ENCODE peak calls at places on chromosomes 2 and 18, in six cellular contexts. P, X, N, E, K and G are unnamed samples.

GRCh38 chr2:237207641-237208040 is 122.0 kb downstream of the COPS8 start:
- DNase-seq in P (peak), X (no peak), N (no peak), E (peak), K (no peak), G (no peak)

GRCh38 chr2:48482774-48483173 is 47.2 kb upstream of the STON1 start:
- DNase-seq in P (no peak), X (no peak), N (no peak), E (no peak), K (no peak), G (no peak)

GRCh38 chr2:220188031-220188430 is 560.6 kb downstream of the SLC4A3 start:
- DNase-seq in P (peak), X (no peak), N (no peak), E (peak), K (no peak), G (no peak)

GRCh38 chr2:170713280-170714155 is 1.6 kb upstream of the SP5 start:
- DNase-seq in P (no peak), X (peak), N (no peak), E (no peak), K (no peak), G (peak)

GRCh38 chr2:56713161-56713676 is 529.4 kb downstream of the CCDC85A start:
- DNase-seq in P (peak), X (no peak), N (no peak), E (peak), K (no peak), G (peak)

GRCh38 chr18:50967714-50968661 is at the start of gene ELAC1:
- DNase-seq in P (peak), X (peak), N (peak), E (peak), K (peak), G (peak)

GRCh38 chr2:192286093-192286701 is 91.5 kb upstream of the TMEFF2 start:
- DNase-seq in P (peak), X (no peak), N (no peak), E (peak), K (peak), G (peak)

GRCh38 chr18:60266558-60266957 is 106.0 kb downstream of the MC4R start:
- DNase-seq in P (no peak), X (no peak), N (no peak), E (peak), K (no peak), G (no peak)

GRCh38 chr2:110149330-110150220 is 34.0 kb upstream of the MALL start:
- DNase-seq in P (peak), X (no peak), N (no peak), E (peak), K (no peak), G (no peak)

GRCh38 chr2:156339110-156339847 is 6.8 kb upstream of the NR4A2 start:
- DNase-seq in P (no peak), X (no peak), N (no peak), E (no peak), K (no peak), G (no peak)

GRCh38 chr2:160423141-160423540 is 70.5 kb downstream of the RBMS1 start:
- DNase-seq in P (no peak), X (no peak), N (no peak), E (no peak), K (no peak), G (no peak)

GRCh38 chr2:174052639-174052976 is 87.4 kb upstream of the SP3 start:
- DNase-seq in P (no peak), X (no peak), N (no peak), E (no peak), K (peak), G (peak)

GRCh38 chr2:161332568-161332967 is 24.3 kb downstream of the PSMD14 start:
- DNase-seq in P (no peak), X (no peak), N (no peak), E (no peak), K (no peak), G (no peak)

GRCh38 chr18:33700513-33700976 is 122.5 kb downstream of the ASXL3 start:
- DNase-seq in P (no peak), X (no peak), N (no peak), E (no peak), K (no peak), G (no peak)

GRCh38 chr2:165863816-165864221 is 69.8 kb upstream of the GALNT3 start:
- DNase-seq in P (no peak), X (no peak), N (no peak), E (no peak), K (no peak), G (peak)

GRCh38 chr2:102664439-102665042 is 45.2 kb downstream of the SLC9A2 start:
- DNase-seq in P (peak), X (no peak), N (no peak), E (no peak), K (peak), G (peak)

GRCh38 chr18:31301201-31301655 is 16.7 kb upstream of the DSG1 start:
- DNase-seq in P (peak), X (no peak), N (peak), E (no peak), K (peak), G (peak)

GRCh38 chr2:10325278-10326145 is 22.8 kb downstream of the HPCAL1 start:
- DNase-seq in P (no peak), X (no peak), N (no peak), E (no peak), K (no peak), G (no peak)

GRCh38 chr2:151654085-151654484 is 80.2 kb downstream of the NEB start:
- DNase-seq in P (no peak), X (no peak), N (no peak), E (no peak), K (no peak), G (no peak)

GRCh38 chr18:9765505-9765904 is 57.4 kb downstream of the RAB31 start:
- DNase-seq in P (no peak), X (peak), N (no peak), E (no peak), K (peak), G (peak)

GRCh38 chr18:59799383-59800015 is 100.3 kb upstream of the PMAIP1 start:
- DNase-seq in P (peak), X (no peak), N (no peak), E (no peak), K (no peak), G (no peak)

GRCh38 chr18:34039194-34039593 is 185.5 kb downstream of the NOL4 start:
- DNase-seq in P (no peak), X (no peak), N (no peak), E (peak), K (no peak), G (peak)

GRCh38 chr2:195486987-195487644 is 169.9 kb upstream of the SLC39A10 start:
- DNase-seq in P (peak), X (no peak), N (no peak), E (peak), K (no peak), G (peak)

GRCh38 chr2:61645911-61646310 is 107.8 kb upstream of the XPO1 start:
- DNase-seq in P (peak), X (no peak), N (no peak), E (peak), K (no peak), G (no peak)

GRCh38 chr18:28494151-28494550 is 317.2 kb upstream of the CDH2 start:
- DNase-seq in P (peak), X (no peak), N (no peak), E (peak), K (no peak), G (peak)

DNA sequence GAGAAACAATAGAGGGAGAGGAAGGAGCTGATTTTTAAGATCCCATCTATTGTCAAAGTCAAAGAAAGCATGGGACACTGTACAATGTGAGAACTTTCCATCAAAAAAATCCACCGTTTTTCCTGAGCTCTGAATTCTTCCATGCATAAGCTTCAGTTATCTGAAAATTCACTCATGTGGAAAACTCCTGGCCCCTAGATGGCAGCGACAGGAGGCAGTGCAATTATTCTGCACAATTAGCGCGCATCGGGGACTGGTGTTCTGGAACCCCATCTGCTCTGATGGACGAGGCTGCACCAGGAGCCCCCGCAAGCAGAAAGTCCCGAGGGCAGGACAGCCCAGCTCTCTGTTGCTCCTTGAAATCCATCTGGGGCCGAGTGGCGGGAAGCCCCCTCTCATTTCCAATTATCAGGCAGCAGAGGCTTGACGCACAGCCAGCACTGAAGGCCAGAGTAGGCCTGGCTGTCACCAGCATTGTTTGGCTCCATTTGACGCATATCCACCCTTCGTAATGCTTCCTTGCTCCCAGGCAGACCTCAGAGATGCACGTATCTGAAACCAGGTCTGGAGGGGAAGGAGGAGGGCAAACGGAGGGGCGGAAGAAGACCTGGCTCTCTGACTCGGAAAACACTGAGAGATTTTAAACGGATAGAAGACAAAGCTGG is 70.0 kb downstream of the TNS1 start:
- DNase-seq in P (no peak), X (no peak), N (no peak), E (no peak), K (no peak), G (no peak)
- H3K4me3 ChIP-seq in P (no peak), X (no peak), N (no peak), E (no peak), K (no peak), G (no peak)

DNA sequence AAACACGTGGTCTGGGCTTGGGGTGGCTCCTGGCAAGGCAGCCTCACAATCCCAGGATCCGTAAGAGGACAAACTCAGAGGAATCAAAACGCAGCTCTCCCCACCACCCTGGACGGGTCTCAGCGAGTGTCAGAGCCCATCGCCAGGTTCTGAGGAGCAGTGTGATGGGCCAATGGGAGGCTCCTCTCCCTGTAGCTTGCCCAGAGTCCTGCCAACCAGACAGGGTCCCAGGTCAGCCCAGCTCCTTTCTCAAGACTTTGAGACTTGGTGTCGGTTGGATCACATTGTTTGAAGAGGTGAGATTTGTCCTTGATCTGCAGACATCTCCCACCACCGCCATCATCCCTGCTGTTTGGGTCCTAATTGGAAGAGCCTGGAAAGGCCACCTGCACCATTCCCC is 50.4 kb downstream of the GLI2 start:
- DNase-seq in P (no peak), X (peak), N (no peak), E (no peak), K (no peak), G (no peak)
- H3K18ac ChIP-seq in P (no peak), X (peak), N (no peak), E (no peak), K (no peak), G (no peak)

DNA sequence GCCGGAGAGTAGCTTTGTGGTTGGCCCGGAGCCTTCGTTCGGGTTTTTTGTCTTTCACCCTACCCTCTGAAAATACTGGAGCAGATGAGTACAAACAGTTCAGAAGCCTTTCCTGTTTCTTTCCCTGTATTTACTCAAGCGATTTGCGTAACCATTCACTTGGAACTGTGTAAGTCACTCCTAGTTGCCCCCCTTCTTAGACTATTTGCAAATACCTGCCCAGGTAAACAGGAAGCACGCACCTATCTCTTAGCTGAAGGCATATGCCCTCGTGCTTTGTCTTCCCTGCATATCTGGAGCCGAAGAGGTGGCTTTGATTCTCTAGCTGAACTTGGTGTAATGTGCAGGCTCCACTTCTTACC is 1.4 kb downstream of the KCNS3 start:
- DNase-seq in P (no peak), X (no peak), N (no peak), E (no peak), K (no peak), G (peak)
- H3K4me3 ChIP-seq in P (no peak), X (peak), N (no peak), E (no peak), K (no peak), G (no peak)

GRCh38 chr18:70366174-70366573 is 77.3 kb downstream of the SOCS6 start:
- DNase-seq in P (no peak), X (no peak), N (peak), E (no peak), K (no peak), G (peak)
- H3K18ac ChIP-seq in P (peak), X (no peak), N (no peak), E (no peak), K (no peak), G (peak)

GRCh38 chr2:143132360-143132759 is 3.1 kb downstream of the ARHGAP15 start:
- DNase-seq in P (no peak), X (no peak), N (no peak), E (no peak), K (no peak), G (peak)

GRCh38 chr2:143133783-143134182 is 4.6 kb downstream of the ARHGAP15 start:
- DNase-seq in P (no peak), X (no peak), N (no peak), E (no peak), K (no peak), G (no peak)

GRCh38 chr2:143123911-143124310 is 5.3 kb upstream of the ARHGAP15 start:
- DNase-seq in P (no peak), X (no peak), N (no peak), E (no peak), K (no peak), G (no peak)

GRCh38 chr2:143125647-143126046 is 3.6 kb upstream of the ARHGAP15 start:
- DNase-seq in P (no peak), X (no peak), N (no peak), E (peak), K (no peak), G (no peak)

GRCh38 chr2:143128681-143129580 is at the start of gene ARHGAP15:
- DNase-seq in P (no peak), X (no peak), N (no peak), E (no peak), K (no peak), G (no peak)
- H3K4me3 ChIP-seq in P (no peak), X (no peak), N (no peak), E (no peak), K (no peak), G (no peak)

DNA sequence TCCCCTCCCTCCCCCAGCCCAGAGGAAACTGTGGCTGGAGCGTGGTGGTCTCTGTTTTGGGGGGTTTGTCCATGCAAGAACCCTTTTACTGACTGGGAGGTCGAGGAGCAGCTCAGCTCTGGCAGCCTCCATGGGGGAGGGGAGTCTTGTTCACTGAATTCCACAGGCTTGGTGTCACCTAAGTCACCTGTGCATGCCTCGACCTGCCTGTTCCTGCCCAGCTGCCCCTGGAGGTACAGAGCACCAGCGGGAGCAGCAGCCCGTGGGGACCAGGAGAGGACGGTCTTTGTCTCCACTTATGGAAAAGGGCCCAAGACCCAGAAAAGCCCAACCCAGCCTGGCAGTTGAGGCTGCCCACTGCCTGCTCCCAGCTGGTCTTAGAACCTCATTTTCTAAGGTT is 168.7 kb upstream of the AGAP1 start:
- DNase-seq in P (no peak), X (no peak), N (no peak), E (no peak), K (peak), G (peak)
- H3K18ac ChIP-seq in P (no peak), X (peak), N (peak), E (no peak), K (no peak), G (no peak)

GRCh38 chr2:43074052-43074451 is 152.4 kb downstream of the ZFP36L2 start:
- DNase-seq in P (no peak), X (no peak), N (no peak), E (no peak), K (no peak), G (no peak)

GRCh38 chr2:43076676-43077075 is 149.7 kb downstream of the ZFP36L2 start:
- DNase-seq in P (no peak), X (no peak), N (no peak), E (no peak), K (no peak), G (no peak)

GRCh38 chr2:43075906-43076585 is 150.4 kb downstream of the ZFP36L2 start:
- DNase-seq in P (peak), X (no peak), N (no peak), E (peak), K (peak), G (peak)

GRCh38 chr2:43074592-43075053 is 151.8 kb downstream of the ZFP36L2 start:
- DNase-seq in P (no peak), X (no peak), N (no peak), E (no peak), K (no peak), G (no peak)

GRCh38 chr2:43075054-43075593 is 151.3 kb downstream of the ZFP36L2 start:
- DNase-seq in P (peak), X (no peak), N (no peak), E (peak), K (no peak), G (no peak)
- H3K4me3 ChIP-seq in P (no peak), X (no peak), N (no peak), E (peak), K (no peak), G (no peak)